ENCODE peak calls at places on chromosomes 6 and 20, in eight cellular contexts. V, K, B, Z, S, A, X and H are unnamed samples.

GRCh38 chr20:19784511-19785172 is 26.6 kb downstream of the RIN2 start:
- DNase-seq in V (peak; percentile 93), K (peak; percentile 65), B (peak; percentile 69), Z (no peak), S (peak; percentile 58), A (peak; percentile 65), X (peak; percentile 88), H (peak; percentile 90)

GRCh38 chr20:57261488-57262243 is 4.8 kb downstream of the BMP7 start:
- DNase-seq in V (no peak), K (no peak), B (no peak), Z (no peak), S (no peak), A (no peak), X (no peak), H (no peak)

GRCh38 chr6:168165373-168165772 is 86.4 kb upstream of the FRMD1 start:
- DNase-seq in V (no peak), K (no peak), B (peak; percentile 15), Z (no peak), S (no peak), A (no peak), X (no peak), H (no peak)

GRCh38 chr6:16372029-16372776 is 133.8 kb downstream of the GMPR start:
- DNase-seq in V (no peak), K (no peak), B (no peak), Z (no peak), S (no peak), A (no peak), X (no peak), H (no peak)

GRCh38 chr20:45373353-45374100 is 4.6 kb downstream of the TP53TG5 start:
- DNase-seq in V (peak; percentile 43), K (peak; percentile 88), B (peak; percentile 89), Z (peak; percentile 93), S (peak; percentile 83), A (no peak), X (peak; percentile 84), H (peak; percentile 92)

GRCh38 chr6:127147576-127147975 is 29.1 kb downstream of the RSPO3 start:
- DNase-seq in V (no peak), K (no peak), B (no peak), Z (no peak), S (no peak), A (no peak), X (no peak), H (no peak)

GRCh38 chr20:41365785-41366545 is 653 bp downstream of the EMILIN3 start:
- DNase-seq in V (no peak), K (no peak), B (no peak), Z (no peak), S (no peak), A (no peak), X (peak; percentile 34), H (no peak)

GRCh38 chr20:17109307-17109706 is 117.5 kb upstream of the PCSK2 start:
- DNase-seq in V (no peak), K (no peak), B (no peak), Z (no peak), S (no peak), A (no peak), X (peak; percentile 92), H (no peak)

GRCh38 chr6:106448000-106448426 is 87.5 kb downstream of the CRYBG1 start:
- DNase-seq in V (no peak), K (peak; percentile 19), B (no peak), Z (peak; percentile 14), S (peak; percentile 20), A (no peak), X (no peak), H (no peak)

GRCh38 chr6:121344539-121344938 is 10.3 kb upstream of the TBC1D32 start:
- DNase-seq in V (no peak), K (no peak), B (no peak), Z (no peak), S (no peak), A (no peak), X (no peak), H (no peak)

GRCh38 chr6:113693866-113694265 is 163.3 kb upstream of the MARCKS start:
- DNase-seq in V (peak; percentile 1), K (no peak), B (no peak), Z (no peak), S (no peak), A (no peak), X (no peak), H (peak; percentile 8)

GRCh38 chr6:89970072-89970471 is 75.8 kb downstream of the GJA10 start:
- DNase-seq in V (no peak), K (no peak), B (no peak), Z (no peak), S (no peak), A (no peak), X (no peak), H (no peak)

GRCh38 chr6:80435457-80435856 is 329.0 kb downstream of the BCKDHB start:
- DNase-seq in V (no peak), K (no peak), B (no peak), Z (no peak), S (no peak), A (no peak), X (no peak), H (no peak)

GRCh38 chr6:106872044-106872443 is 102.5 kb downstream of the CD24 start:
- DNase-seq in V (peak; percentile 47), K (no peak), B (peak; percentile 48), Z (no peak), S (no peak), A (no peak), X (no peak), H (peak; percentile 68)